ENCODE peak calls at places on chromosome 20, in seven cellular contexts. H is NCI-H774; C is iPS DF 6.9; T is HS-27A; E is T-cell; F is T-helper 9 cell; D is activated CD4-positive, alpha-beta T cell treated with anti-CD3 and anti-CD28 coated beads for 36 hours. W is an unnamed sample.

GRCh38 chr20:44695295-44696230 is 19.6 kb upstream of the CCN5 start:
- DNase-seq in H (no peak), C (no peak), T (no peak), E (no peak), F (no peak), D (no peak), W (no peak)

GRCh38 chr20:51305316-51306052 is 237.0 kb downstream of the NFATC2 start:
- DNase-seq in H (no peak), C (no peak), T (no peak), E (no peak), F (no peak), D (no peak), W (no peak)

GRCh38 chr20:51156041-51156795 is 133.3 kb upstream of the KCNG1 start:
- DNase-seq in H (no peak), C (no peak), T (no peak), E (no peak), F (no peak), D (no peak), W (no peak)

GRCh38 chr20:45976132-45976531 is 4.1 kb upstream of the ZNF335 start:
- DNase-seq in H (no peak), C (no peak), T (no peak), E (no peak), F (no peak), D (no peak), W (no peak)

GRCh38 chr20:33490934-33491656 is 1.2 kb downstream of the CBFA2T2 start:
- DNase-seq in H (no peak), C (no peak), T (no peak), E (no peak), F (no peak), D (no peak), W (no peak)

GRCh38 chr20:38523697-38524096 is 51.1 kb downstream of the RALGAPB start:
- DNase-seq in H (no peak), C (no peak), T (no peak), E (no peak), F (no peak), D (no peak), W (no peak)

GRCh38 chr20:63186528-63187316 is 29.2 kb downstream of the YTHDF1 start:
- DNase-seq in H (no peak), C (no peak), T (peak; percentile 8), E (no peak), F (no peak), D (no peak), W (no peak)

GRCh38 chr20:4726710-4727391 is 5.1 kb downstream of the PRND start:
- DNase-seq in H (peak; percentile 8), C (no peak), T (no peak), E (no peak), F (no peak), D (peak; percentile 77), W (peak; percentile 11)

GRCh38 chr20:10408427-10408826 is 25.6 kb downstream of the MKKS start:
- DNase-seq in H (no peak), C (no peak), T (no peak), E (no peak), F (no peak), D (no peak), W (no peak)

GRCh38 chr20:46084805-46085792 is 4.7 kb downstream of the NCOA5 start:
- DNase-seq in H (peak; percentile 77), C (no peak), T (no peak), E (no peak), F (no peak), D (no peak), W (no peak)

GRCh38 chr20:50286609-50287008 is 96.0 kb downstream of the CEBPB start:
- DNase-seq in H (no peak), C (no peak), T (peak; percentile 84), E (no peak), F (no peak), D (peak; percentile 33), W (peak; percentile 71)

GRCh38 chr20:10374036-10374435 is 60.0 kb downstream of the MKKS start:
- DNase-seq in H (no peak), C (no peak), T (no peak), E (no peak), F (no peak), D (no peak), W (no peak)

GRCh38 chr20:1469925-1470571 is 3.4 kb upstream of the NSFL1C start:
- DNase-seq in H (peak; percentile 67), C (peak; percentile 63), T (peak; percentile 97), E (no peak), F (no peak), D (peak; percentile 53), W (peak; percentile 94)

GRCh38 chr20:19786311-19786710 is 28.3 kb downstream of the RIN2 start:
- DNase-seq in H (no peak), C (no peak), T (no peak), E (no peak), F (no peak), D (no peak), W (peak; percentile 29)

GRCh38 chr20:47821481-47822100 is 36.3 kb upstream of the SULF2 start:
- DNase-seq in H (no peak), C (no peak), T (no peak), E (no peak), F (no peak), D (no peak), W (no peak)

GRCh38 chr20:44065401-44066340 is 121.3 kb downstream of the JPH2 start:
- DNase-seq in H (no peak), C (no peak), T (no peak), E (no peak), F (no peak), D (no peak), W (no peak)

GRCh38 chr20:5652626-5653573 is 97.3 kb upstream of the SHLD1 start:
- DNase-seq in H (no peak), C (no peak), T (peak; percentile 71), E (no peak), F (no peak), D (no peak), W (no peak)

GRCh38 chr20:37573626-37574198 is 46.0 kb upstream of the BLCAP start:
- DNase-seq in H (no peak), C (no peak), T (no peak), E (no peak), F (no peak), D (no peak), W (no peak)

GRCh38 chr20:45987108-45987780 is 15.2 kb upstream of the ZNF335 start:
- DNase-seq in H (peak; percentile 45), C (no peak), T (no peak), E (peak; percentile 56), F (peak; percentile 74), D (peak; percentile 90), W (peak; percentile 29)

GRCh38 chr20:36117638-36118037 is 36.9 kb upstream of the EPB41L1 start:
- DNase-seq in H (no peak), C (no peak), T (no peak), E (no peak), F (no peak), D (no peak), W (no peak)

GRCh38 chr20:61173966-61174725 is 77.9 kb upstream of the CDH4 start:
- DNase-seq in H (no peak), C (no peak), T (no peak), E (no peak), F (no peak), D (no peak), W (no peak)

GRCh38 chr20:23050847-23051627 is 1.6 kb upstream of the THBD start:
- DNase-seq in H (peak; percentile 23), C (peak; percentile 87), T (no peak), E (no peak), F (no peak), D (peak; percentile 78), W (no peak)

GRCh38 chr20:35091808-35092523 is 641 bp downstream of the TRPC4AP start:
- DNase-seq in H (no peak), C (no peak), T (no peak), E (no peak), F (no peak), D (peak; percentile 26), W (no peak)

GRCh38 chr20:49207071-49207470 is 12.1 kb upstream of the DDX27 start:
- DNase-seq in H (no peak), C (no peak), T (no peak), E (no peak), F (no peak), D (peak; percentile 55), W (no peak)

GRCh38 chr20:61333484-61334108 is 81.5 kb downstream of the CDH4 start:
- DNase-seq in H (no peak), C (no peak), T (no peak), E (no peak), F (no peak), D (no peak), W (no peak)

GRCh38 chr20:32231847-32232246 is 24.2 kb downstream of the POFUT1 start:
- DNase-seq in H (no peak), C (no peak), T (no peak), E (no peak), F (peak; percentile 10), D (peak; percentile 68), W (no peak)

GRCh38 chr20:40980106-40980827 is 48.4 kb upstream of the TOP1 start:
- DNase-seq in H (no peak), C (no peak), T (no peak), E (no peak), F (no peak), D (no peak), W (no peak)

W was measured in T1000.